ENCODE peak calls at places on chromosomes 5 and 9, in nine cellular contexts. One of them, this sample, is unnamed.

GRCh38 chr9:81431662-81432061 is 257.7 kb downstream of the TLE1 start:
- DNase-seq in AG09309: peak; percentile 97
- DNase-seq in astrocyte of the spinal cord: peak; percentile 89
- DNase-seq in NB4: no peak
- DNase-seq in hepatocyte: no peak
- DNase-seq in stomach: no peak
- DNase-seq in cardiac fibroblast: peak; percentile 95
- DNase-seq in heart left ventricle: no peak
- DNase-seq in body of pancreas: no peak
- DNase-seq in this sample: peak; percentile 55

GRCh38 chr5:145484195-145484594 is 350.9 kb downstream of the PRELID2 start:
- DNase-seq in stomach: no peak
- DNase-seq in heart left ventricle: no peak
- DNase-seq in astrocyte of the spinal cord: peak; percentile 81
- DNase-seq in cardiac fibroblast: peak; percentile 89
- DNase-seq in AG09309: peak; percentile 35
- DNase-seq in hepatocyte: no peak
- DNase-seq in body of pancreas: no peak
- DNase-seq in NB4: no peak
- DNase-seq in this sample: peak; percentile 65

GRCh38 chr9:136886610-136887597 is 588 bp downstream of the TRAF2 start:
- DNase-seq in NB4: peak; percentile 53
- DNase-seq in body of pancreas: no peak
- DNase-seq in stomach: no peak
- DNase-seq in cardiac fibroblast: peak; percentile 28
- DNase-seq in astrocyte of the spinal cord: peak; percentile 20
- DNase-seq in hepatocyte: peak; percentile 59
- DNase-seq in AG09309: no peak
- DNase-seq in heart left ventricle: no peak
- DNase-seq in this sample: no peak

GRCh38 chr9:5895782-5896181 is 5.1 kb downstream of the MLANA start:
- DNase-seq in body of pancreas: no peak
- DNase-seq in astrocyte of the spinal cord: no peak
- DNase-seq in stomach: no peak
- DNase-seq in heart left ventricle: no peak
- DNase-seq in cardiac fibroblast: no peak
- DNase-seq in AG09309: no peak
- DNase-seq in hepatocyte: no peak
- DNase-seq in NB4: no peak
- DNase-seq in this sample: no peak

GRCh38 chr9:17480966-17481365 is 97.9 kb upstream of the SH3GL2 start:
- DNase-seq in body of pancreas: no peak
- DNase-seq in NB4: no peak
- DNase-seq in heart left ventricle: no peak
- DNase-seq in hepatocyte: no peak
- DNase-seq in stomach: no peak
- DNase-seq in cardiac fibroblast: no peak
- DNase-seq in astrocyte of the spinal cord: no peak
- DNase-seq in AG09309: no peak
- DNase-seq in this sample: no peak

GRCh38 chr9:122053951-122054350 is 39.2 kb downstream of the TTLL11 start:
- DNase-seq in astrocyte of the spinal cord: peak; percentile 17
- DNase-seq in stomach: no peak
- DNase-seq in AG09309: peak; percentile 57
- DNase-seq in NB4: no peak
- DNase-seq in heart left ventricle: no peak
- DNase-seq in hepatocyte: no peak
- DNase-seq in body of pancreas: no peak
- DNase-seq in cardiac fibroblast: peak; percentile 22
- DNase-seq in this sample: peak; percentile 22

GRCh38 chr5:537621-538071 is 13.4 kb upstream of the SLC9A3 start:
- DNase-seq in body of pancreas: no peak
- DNase-seq in AG09309: no peak
- DNase-seq in cardiac fibroblast: no peak
- DNase-seq in hepatocyte: no peak
- DNase-seq in NB4: no peak
- DNase-seq in stomach: no peak
- DNase-seq in heart left ventricle: no peak
- DNase-seq in astrocyte of the spinal cord: no peak
- DNase-seq in this sample: no peak

GRCh38 chr5:149062371-149063016 is 368 bp downstream of the SH3TC2 start:
- DNase-seq in AG09309: peak; percentile 68
- DNase-seq in cardiac fibroblast: peak; percentile 91
- DNase-seq in NB4: peak; percentile 64
- DNase-seq in stomach: no peak
- DNase-seq in heart left ventricle: peak; percentile 58
- DNase-seq in hepatocyte: peak; percentile 69
- DNase-seq in astrocyte of the spinal cord: peak; percentile 87
- DNase-seq in body of pancreas: no peak
- DNase-seq in this sample: peak; percentile 87

GRCh38 chr9:136882109-136882946 is 4.0 kb upstream of the TRAF2 start:
- DNase-seq in heart left ventricle: peak; percentile 59
- DNase-seq in hepatocyte: peak; percentile 87
- DNase-seq in NB4: peak; percentile 75
- DNase-seq in stomach: peak; percentile 77
- DNase-seq in astrocyte of the spinal cord: peak; percentile 67
- DNase-seq in cardiac fibroblast: peak; percentile 85
- DNase-seq in body of pancreas: peak; percentile 81
- DNase-seq in AG09309: peak; percentile 32
- DNase-seq in this sample: peak; percentile 73

GRCh38 chr9:101738566-101739183 is at the start of gene GRIN3A:
- DNase-seq in NB4: no peak
- DNase-seq in heart left ventricle: no peak
- DNase-seq in stomach: no peak
- DNase-seq in body of pancreas: peak; percentile 4
- DNase-seq in cardiac fibroblast: peak; percentile 7
- DNase-seq in AG09309: no peak
- DNase-seq in astrocyte of the spinal cord: no peak
- DNase-seq in hepatocyte: peak; percentile 53
- DNase-seq in this sample: no peak

GRCh38 chr5:112967520-112968083 is 9.0 kb upstream of the DCP2 start:
- DNase-seq in cardiac fibroblast: no peak
- DNase-seq in NB4: no peak
- DNase-seq in body of pancreas: no peak
- DNase-seq in heart left ventricle: no peak
- DNase-seq in AG09309: no peak
- DNase-seq in hepatocyte: no peak
- DNase-seq in stomach: no peak
- DNase-seq in astrocyte of the spinal cord: no peak
- DNase-seq in this sample: no peak

GRCh38 chr9:12539602-12540001 is 153.6 kb upstream of the TYRP1 start:
- DNase-seq in heart left ventricle: no peak
- DNase-seq in cardiac fibroblast: no peak
- DNase-seq in body of pancreas: no peak
- DNase-seq in stomach: no peak
- DNase-seq in astrocyte of the spinal cord: no peak
- DNase-seq in NB4: no peak
- DNase-seq in hepatocyte: no peak
- DNase-seq in AG09309: no peak
- DNase-seq in this sample: peak; percentile 6
- H3K4me3 ChIP-seq in heart left ventricle: peak overlapping the region; percentile 44
- H3K4me3 ChIP-seq in cardiac fibroblast: no peak overlapping the region
- H3K4me3 ChIP-seq in body of pancreas: no peak overlapping the region
- H3K4me3 ChIP-seq in stomach: no peak overlapping the region
- H3K4me3 ChIP-seq in astrocyte of the spinal cord: no peak overlapping the region
- H3K4me3 ChIP-seq in NB4: no peak overlapping the region
- H3K4me3 ChIP-seq in hepatocyte: no peak overlapping the region
- H3K4me3 ChIP-seq in AG09309: no peak overlapping the region
- H3K4me3 ChIP-seq in this sample: peak overlapping the region; percentile 26

GRCh38 chr5:173925449-173926071 is 37.4 kb downstream of the CPEB4 start:
- DNase-seq in AG09309: no peak
- DNase-seq in stomach: no peak
- DNase-seq in hepatocyte: peak; percentile 36
- DNase-seq in NB4: peak; percentile 75
- DNase-seq in heart left ventricle: peak; percentile 58
- DNase-seq in astrocyte of the spinal cord: peak; percentile 57
- DNase-seq in cardiac fibroblast: peak; percentile 69
- DNase-seq in body of pancreas: peak; percentile 46
- DNase-seq in this sample: peak; percentile 69
- TF ChIP-seq CTCF in AG09309: peak; percentile 61
- TF ChIP-seq CTCF in stomach: peak; percentile 15
- TF ChIP-seq CTCF in hepatocyte: peak; percentile 51
- TF ChIP-seq CTCF in NB4: peak; percentile 68
- TF ChIP-seq CTCF in heart left ventricle: peak; percentile 23
- TF ChIP-seq CTCF in astrocyte of the spinal cord: peak; percentile 69
- TF ChIP-seq CTCF in cardiac fibroblast: peak; percentile 65
- TF ChIP-seq CTCF in body of pancreas: no peak
- TF ChIP-seq CTCF in this sample: peak; percentile 68

GRCh38 chr9:127578952-127579853 is 32.9 kb upstream of the STXBP1 start:
- DNase-seq in cardiac fibroblast: peak; percentile 98
- DNase-seq in NB4: peak; percentile 98
- DNase-seq in stomach: peak; percentile 87
- DNase-seq in body of pancreas: peak; percentile 96
- DNase-seq in astrocyte of the spinal cord: peak; percentile 98
- DNase-seq in AG09309: peak; percentile 90
- DNase-seq in hepatocyte: peak; percentile 90
- DNase-seq in heart left ventricle: peak; percentile 82
- DNase-seq in this sample: peak; percentile 95

GRCh38 chr9:127578627-127578951 is 33.5 kb upstream of the STXBP1 start:
- DNase-seq in NB4: no peak
- DNase-seq in body of pancreas: no peak
- DNase-seq in astrocyte of the spinal cord: no peak
- DNase-seq in AG09309: no peak
- DNase-seq in heart left ventricle: no peak
- DNase-seq in cardiac fibroblast: no peak
- DNase-seq in stomach: no peak
- DNase-seq in hepatocyte: no peak
- DNase-seq in this sample: no peak

GRCh38 chr9:127580371-127580770 is 31.7 kb upstream of the STXBP1 start:
- DNase-seq in AG09309: no peak
- DNase-seq in cardiac fibroblast: no peak
- DNase-seq in stomach: no peak
- DNase-seq in NB4: no peak
- DNase-seq in hepatocyte: no peak
- DNase-seq in heart left ventricle: no peak
- DNase-seq in body of pancreas: no peak
- DNase-seq in astrocyte of the spinal cord: no peak
- DNase-seq in this sample: no peak

GRCh38 chr9:127583605-127584053 is 28.4 kb upstream of the STXBP1 start:
- DNase-seq in hepatocyte: no peak
- DNase-seq in stomach: no peak
- DNase-seq in NB4: no peak
- DNase-seq in astrocyte of the spinal cord: peak; percentile 66
- DNase-seq in cardiac fibroblast: peak; percentile 95
- DNase-seq in AG09309: no peak
- DNase-seq in body of pancreas: no peak
- DNase-seq in heart left ventricle: no peak
- DNase-seq in this sample: peak; percentile 92

DNA sequence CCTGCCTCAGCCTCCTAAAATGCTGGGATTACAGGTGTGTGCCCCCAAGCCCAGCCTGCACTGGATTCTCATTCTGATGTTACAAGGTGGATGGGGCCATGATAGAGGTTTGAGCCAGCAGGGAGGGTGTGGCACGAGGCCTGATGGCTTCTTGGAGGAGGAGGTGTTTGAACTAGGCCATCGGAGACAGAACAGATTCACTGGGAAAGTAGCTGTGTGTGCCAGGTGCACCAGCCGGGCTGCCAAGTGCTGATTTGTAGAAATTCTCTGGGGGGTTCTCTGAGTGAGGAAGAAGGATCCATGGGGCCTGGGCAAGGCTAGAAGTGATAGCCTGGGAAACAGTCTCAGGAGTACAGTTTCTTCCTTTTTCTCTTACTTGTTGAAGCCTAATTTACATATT is 31.2 kb upstream of the STXBP1 start:
- DNase-seq in hepatocyte: no peak
- DNase-seq in astrocyte of the spinal cord: no peak
- DNase-seq in AG09309: no peak
- DNase-seq in heart left ventricle: no peak
- DNase-seq in cardiac fibroblast: no peak
- DNase-seq in NB4: no peak
- DNase-seq in body of pancreas: peak; percentile 43
- DNase-seq in stomach: no peak
- DNase-seq in this sample: no peak
- H3K4me3 ChIP-seq in hepatocyte: no peak overlapping the region
- H3K4me3 ChIP-seq in astrocyte of the spinal cord: no peak overlapping the region
- H3K4me3 ChIP-seq in AG09309: no peak overlapping the region
- H3K4me3 ChIP-seq in heart left ventricle: no peak overlapping the region
- H3K4me3 ChIP-seq in cardiac fibroblast: no peak overlapping the region
- H3K4me3 ChIP-seq in NB4: no peak overlapping the region
- H3K4me3 ChIP-seq in body of pancreas: no peak overlapping the region
- H3K4me3 ChIP-seq in stomach: no peak overlapping the region
- H3K4me3 ChIP-seq in this sample: no peak overlapping the region

GRCh38 chr9:78783743-78784142 is 486.8 kb downstream of the PSAT1 start:
- DNase-seq in body of pancreas: no peak
- DNase-seq in heart left ventricle: no peak
- DNase-seq in hepatocyte: no peak
- DNase-seq in AG09309: no peak
- DNase-seq in cardiac fibroblast: no peak
- DNase-seq in NB4: peak; percentile 2
- DNase-seq in stomach: no peak
- DNase-seq in astrocyte of the spinal cord: no peak
- DNase-seq in this sample: no peak
- TF ChIP-seq CTCF in body of pancreas: no peak
- TF ChIP-seq CTCF in heart left ventricle: no peak
- TF ChIP-seq CTCF in hepatocyte: no peak
- TF ChIP-seq CTCF in AG09309: peak; percentile 22
- TF ChIP-seq CTCF in cardiac fibroblast: peak; percentile 35
- TF ChIP-seq CTCF in NB4: peak; percentile 34
- TF ChIP-seq CTCF in stomach: no peak
- TF ChIP-seq CTCF in astrocyte of the spinal cord: peak; percentile 35
- TF ChIP-seq CTCF in this sample: peak; percentile 36